ENCODE peak calls at places on chromosomes 16 and 17, in four cellular contexts. One of them, this sample, is unnamed. For H3K27me3 and H3K4me1, the result is how much of the 10 kb centered on the place peaks cover.

GRCh38 chr16:74309789-74310781 is 13.5 kb downstream of the PSMD7 start:
- DNase-seq in endodermal cell: peak
- DNase-seq in heart right ventricle: no peak
- DNase-seq in PC-9: peak
- DNase-seq in this sample: peak

GRCh38 chr16:78133919-78134318 is 34.5 kb downstream of the WWOX start:
- DNase-seq in endodermal cell: no peak
- DNase-seq in heart right ventricle: no peak
- DNase-seq in PC-9: no peak
- DNase-seq in this sample: no peak

GRCh38 chr17:16288860-16289571 is 64.3 kb downstream of the CENPV start:
- DNase-seq in endodermal cell: no peak
- DNase-seq in heart right ventricle: no peak
- DNase-seq in PC-9: no peak
- DNase-seq in this sample: no peak

GRCh38 chr16:2828876-2829430 is 1.1 kb upstream of the ZG16B start:
- DNase-seq in endodermal cell: no peak
- DNase-seq in heart right ventricle: no peak
- DNase-seq in PC-9: no peak
- DNase-seq in this sample: no peak

GRCh38 chr17:16297367-16298139 is 55.7 kb downstream of the CENPV start:
- DNase-seq in endodermal cell: peak
- DNase-seq in heart right ventricle: no peak
- DNase-seq in PC-9: no peak
- DNase-seq in this sample: no peak

GRCh38 chr16:66489818-66490217 is 60.1 kb downstream of the TK2 start:
- DNase-seq in endodermal cell: peak
- DNase-seq in heart right ventricle: no peak
- DNase-seq in PC-9: no peak
- DNase-seq in this sample: no peak

GRCh38 chr16:89111263-89111662 is 17.6 kb downstream of the ACSF3 start:
- DNase-seq in endodermal cell: no peak
- DNase-seq in heart right ventricle: no peak
- DNase-seq in PC-9: no peak
- DNase-seq in this sample: no peak

GRCh38 chr16:35559911-35560636 is 2100.7 kb downstream of the TP53TG3F start:
- DNase-seq in endodermal cell: no peak
- DNase-seq in heart right ventricle: no peak
- DNase-seq in PC-9: peak
- DNase-seq in this sample: no peak

GRCh38 chr17:62965149-62965648 is 836 bp upstream of the TANC2 start:
- DNase-seq in endodermal cell: no peak
- DNase-seq in heart right ventricle: no peak
- DNase-seq in PC-9: no peak
- DNase-seq in this sample: no peak

GRCh38 chr17:62126292-62126691 is 61.2 kb upstream of the MED13 start:
- DNase-seq in endodermal cell: no peak
- DNase-seq in heart right ventricle: no peak
- DNase-seq in PC-9: no peak
- DNase-seq in this sample: no peak

GRCh38 chr17:72804949-72805348 is 287.5 kb downstream of the SLC39A11 start:
- DNase-seq in endodermal cell: no peak
- DNase-seq in heart right ventricle: no peak
- DNase-seq in PC-9: no peak
- DNase-seq in this sample: no peak

GRCh38 chr16:85157813-85158701 is 45.8 kb upstream of the CIBAR2 start:
- DNase-seq in endodermal cell: peak
- DNase-seq in heart right ventricle: no peak
- DNase-seq in PC-9: peak
- DNase-seq in this sample: no peak

GRCh38 chr17:82443465-82444283 is 6.9 kb downstream of the CYBC1 start:
- DNase-seq in endodermal cell: no peak
- DNase-seq in heart right ventricle: no peak
- DNase-seq in PC-9: no peak
- DNase-seq in this sample: no peak

GRCh38 chr16:50430076-50430475 is 61.3 kb upstream of the BRD7 start:
- DNase-seq in endodermal cell: no peak
- DNase-seq in heart right ventricle: no peak
- DNase-seq in PC-9: no peak
- DNase-seq in this sample: no peak
- H3K27me3 ChIP-seq in endodermal cell: under half
- H3K27me3 ChIP-seq in heart right ventricle: half or more
- H3K27me3 ChIP-seq in PC-9: under half
- H3K27me3 ChIP-seq in this sample: under half

DNA sequence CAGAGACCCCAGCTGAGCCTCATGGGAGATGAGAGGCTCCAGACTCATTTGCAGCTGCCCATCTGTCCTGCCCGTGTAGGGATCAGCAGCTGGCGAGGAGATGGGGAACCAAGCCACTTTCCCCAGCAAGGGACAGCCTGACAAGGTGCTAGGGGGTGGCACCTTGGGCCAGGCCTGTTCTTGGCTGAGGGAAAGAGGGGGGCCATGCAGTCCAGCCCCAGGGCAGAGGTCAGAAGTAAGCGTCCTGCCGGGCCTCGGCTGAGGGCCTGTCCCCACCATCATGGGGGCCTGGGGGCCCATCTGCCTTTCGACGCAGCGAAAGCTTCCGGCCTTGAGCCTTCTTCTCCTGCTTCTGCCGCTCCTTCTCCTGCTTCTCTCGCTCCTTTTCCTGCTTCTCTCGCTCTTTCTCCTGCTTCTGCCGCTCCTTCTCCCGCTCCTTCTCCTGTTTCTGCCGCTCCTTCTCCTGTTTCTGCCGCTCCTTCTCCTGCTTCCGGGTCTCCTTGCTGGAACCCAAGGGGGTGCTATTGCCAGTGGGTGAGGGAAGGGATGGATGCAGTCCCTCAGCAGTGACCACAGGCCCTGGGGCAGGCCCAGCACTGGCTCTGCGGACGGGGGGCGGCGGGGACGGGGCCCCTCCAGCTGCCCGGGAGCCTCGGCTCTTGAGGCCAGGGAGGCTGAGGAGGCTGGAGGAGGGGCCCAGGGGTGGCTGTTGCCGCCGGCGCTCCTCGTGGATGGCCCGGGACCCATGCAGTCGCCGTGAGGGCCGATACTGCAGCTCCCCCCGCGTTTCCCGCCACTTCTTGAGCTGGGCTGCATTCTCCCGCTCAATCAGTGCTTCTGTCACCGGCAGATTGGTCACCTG is 2.8 kb upstream of the CD2BP2 start:
- DNase-seq in endodermal cell: no peak
- DNase-seq in heart right ventricle: no peak
- DNase-seq in PC-9: no peak
- DNase-seq in this sample: no peak
- H3K27ac ChIP-seq in endodermal cell: no peak
- H3K27ac ChIP-seq in heart right ventricle: no peak
- H3K27ac ChIP-seq in PC-9: no peak
- H3K27ac ChIP-seq in this sample: no peak

GRCh38 chr17:66560691-66561090 is 258.3 kb downstream of the PRKCA start:
- DNase-seq in endodermal cell: peak
- DNase-seq in heart right ventricle: no peak
- DNase-seq in PC-9: no peak
- DNase-seq in this sample: no peak
- H3K4me1 ChIP-seq in endodermal cell: under half
- H3K4me1 ChIP-seq in heart right ventricle: under half
- H3K4me1 ChIP-seq in PC-9: under half
- H3K4me1 ChIP-seq in this sample: under half

DNA sequence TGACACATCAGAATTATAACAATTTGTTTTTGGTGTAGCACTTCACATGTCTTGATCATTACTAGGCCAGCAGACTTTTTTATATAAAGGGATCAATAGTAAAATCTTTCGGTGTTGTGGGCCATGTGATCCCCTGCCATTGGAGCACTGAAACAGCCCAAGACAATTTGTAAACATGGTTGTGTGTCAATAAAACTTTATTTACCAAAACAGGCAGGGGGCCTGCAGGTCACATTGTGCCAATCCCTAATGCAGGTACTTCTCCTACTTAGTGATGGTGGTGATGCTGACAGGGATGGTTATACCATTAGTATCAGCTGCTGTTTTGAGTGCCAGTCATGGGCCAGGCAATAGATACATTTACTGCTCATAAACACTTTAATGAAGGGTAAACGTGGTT is 319.9 kb downstream of the SNX29 start:
- DNase-seq in endodermal cell: no peak
- DNase-seq in heart right ventricle: no peak
- DNase-seq in PC-9: no peak
- DNase-seq in this sample: no peak
- H3K27me3 ChIP-seq in endodermal cell: under half
- H3K27me3 ChIP-seq in heart right ventricle: under half
- H3K27me3 ChIP-seq in PC-9: under half
- H3K27me3 ChIP-seq in this sample: under half

GRCh38 chr16:68313116-68313515 is 2.3 kb downstream of the PRMT7 start:
- DNase-seq in endodermal cell: no peak
- DNase-seq in heart right ventricle: no peak
- DNase-seq in PC-9: no peak
- DNase-seq in this sample: no peak

GRCh38 chr16:68311316-68311620 is 449 bp downstream of the PRMT7 start:
- DNase-seq in endodermal cell: no peak
- DNase-seq in heart right ventricle: no peak
- DNase-seq in PC-9: no peak
- DNase-seq in this sample: no peak

GRCh38 chr16:68306633-68307032 is 4.1 kb downstream of the SLC7A6OS start:
- DNase-seq in endodermal cell: no peak
- DNase-seq in heart right ventricle: no peak
- DNase-seq in PC-9: no peak
- DNase-seq in this sample: no peak

GRCh38 chr16:68309798-68310197 is 948 bp downstream of the SLC7A6OS start:
- DNase-seq in endodermal cell: no peak
- DNase-seq in heart right ventricle: no peak
- DNase-seq in PC-9: no peak
- DNase-seq in this sample: no peak

GRCh38 chr16:68310441-68311315 is at the start of the genes PRMT7 and SLC7A6OS:
- DNase-seq in endodermal cell: peak
- DNase-seq in heart right ventricle: peak
- DNase-seq in PC-9: peak
- DNase-seq in this sample: peak
- H3K27ac ChIP-seq in endodermal cell: peak
- H3K27ac ChIP-seq in heart right ventricle: peak
- H3K27ac ChIP-seq in PC-9: peak
- H3K27ac ChIP-seq in this sample: peak

GRCh38 chr17:55395803-55396505 is 25.7 kb downstream of the MMD start:
- DNase-seq in endodermal cell: no peak
- DNase-seq in heart right ventricle: no peak
- DNase-seq in PC-9: no peak
- DNase-seq in this sample: no peak
- H3K4me1 ChIP-seq in endodermal cell: under half
- H3K4me1 ChIP-seq in heart right ventricle: under half
- H3K4me1 ChIP-seq in PC-9: under half
- H3K4me1 ChIP-seq in this sample: under half

DNA sequence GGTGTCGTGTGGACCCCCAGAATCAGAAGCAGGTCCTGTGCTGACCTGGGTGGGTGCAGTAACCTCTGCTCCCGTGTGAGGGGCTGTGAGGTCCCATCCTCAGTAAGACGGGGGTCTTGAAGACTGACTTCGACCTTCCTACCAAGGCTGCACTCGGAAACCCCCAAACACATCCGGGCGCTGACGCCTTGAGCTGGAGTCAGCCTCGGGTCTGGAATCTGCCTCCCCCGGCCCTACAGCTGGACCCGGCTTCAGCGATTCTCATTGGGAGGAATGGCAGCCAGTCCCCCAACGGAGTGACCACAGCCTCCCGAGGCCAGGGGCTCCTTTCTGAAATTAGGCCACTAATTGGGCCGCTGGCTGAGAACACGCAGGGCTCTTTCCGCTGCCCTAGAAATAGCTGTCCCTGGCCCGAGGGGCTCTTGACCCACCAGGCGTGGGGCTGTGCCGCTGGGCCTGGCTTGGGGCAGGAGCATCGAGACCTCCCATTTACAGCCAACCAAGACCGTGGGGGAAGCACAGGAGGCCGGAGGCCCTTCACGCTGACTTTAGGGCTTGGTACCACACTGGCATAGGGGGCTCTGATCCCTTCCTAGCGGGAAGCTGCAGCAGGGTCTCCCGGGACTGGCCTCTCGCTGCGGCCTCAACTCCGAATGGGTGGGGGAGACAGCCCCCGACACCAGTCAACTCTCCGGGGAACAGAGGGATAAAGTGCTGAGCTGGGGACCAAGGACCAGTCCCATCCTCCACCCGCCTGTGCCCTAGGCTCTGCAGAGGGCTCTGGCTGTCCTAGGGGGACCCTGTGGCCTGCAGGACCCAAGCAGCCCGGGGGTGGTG is 2.6 kb upstream of the GNG13 start:
- DNase-seq in endodermal cell: no peak
- DNase-seq in heart right ventricle: no peak
- DNase-seq in PC-9: no peak
- DNase-seq in this sample: no peak
- H3K27me3 ChIP-seq in endodermal cell: under half
- H3K27me3 ChIP-seq in heart right ventricle: half or more
- H3K27me3 ChIP-seq in PC-9: under half
- H3K27me3 ChIP-seq in this sample: half or more

This sample was measured in foreskin keratinocyte.